ENCODE peak calls at places on chromosome 16, in eight cellular contexts. R, D, L, C, G, V, N and K are unnamed samples.

GRCh38 chr16:85528528-85529387 is 84.4 kb upstream of the GSE1 start:
- DNase-seq in R (no peak), D (no peak), L (peak; percentile 63), C (no peak), G (no peak), V (no peak), N (peak; percentile 9), K (no peak)

GRCh38 chr16:74709477-74709877 is 8.8 kb upstream of the MLKL start:
- DNase-seq in R (peak; percentile 85), D (peak; percentile 89), L (peak; percentile 85), C (peak; percentile 80), G (peak; percentile 94), V (peak; percentile 63), N (peak; percentile 68), K (peak; percentile 91)

GRCh38 chr16:66580605-66581209 is 1.4 kb downstream of the CMTM2 start:
- DNase-seq in R (no peak), D (no peak), L (no peak), C (no peak), G (peak; percentile 93), V (no peak), N (no peak), K (no peak)

GRCh38 chr16:14132696-14133048 is 61.6 kb downstream of the MRTFB start:
- DNase-seq in R (no peak), D (no peak), L (no peak), C (no peak), G (no peak), V (no peak), N (no peak), K (no peak)

GRCh38 chr16:86072328-86073102 is 173.6 kb downstream of the IRF8 start:
- DNase-seq in R (peak; percentile 69), D (no peak), L (peak; percentile 89), C (peak; percentile 54), G (peak; percentile 90), V (no peak), N (no peak), K (peak; percentile 74)

GRCh38 chr16:50610331-50611262 is 62.4 kb downstream of the NKD1 start:
- DNase-seq in R (no peak), D (no peak), L (no peak), C (no peak), G (no peak), V (no peak), N (no peak), K (no peak)

GRCh38 chr16:17556276-17557052 is 85.7 kb upstream of the XYLT1 start:
- DNase-seq in R (no peak), D (no peak), L (no peak), C (no peak), G (peak; percentile 50), V (peak; percentile 2), N (no peak), K (peak; percentile 65)

GRCh38 chr16:8736123-8736680 is 61.2 kb downstream of the TMEM186 start:
- DNase-seq in R (no peak), D (peak; percentile 53), L (peak; percentile 28), C (no peak), G (no peak), V (no peak), N (no peak), K (no peak)

GRCh38 chr16:89402962-89403361 is 87.4 kb downstream of the ANKRD11 start:
- DNase-seq in R (no peak), D (no peak), L (no peak), C (no peak), G (no peak), V (no peak), N (no peak), K (no peak)

GRCh38 chr16:48963901-48964615 is 317.6 kb downstream of the CBLN1 start:
- DNase-seq in R (no peak), D (no peak), L (no peak), C (no peak), G (peak; percentile 60), V (no peak), N (no peak), K (no peak)

GRCh38 chr16:67396159-67396774 is 3.0 kb upstream of the TPPP3 start:
- DNase-seq in R (peak; percentile 87), D (peak; percentile 85), L (peak; percentile 89), C (peak; percentile 80), G (peak; percentile 48), V (no peak), N (no peak), K (peak; percentile 64)

GRCh38 chr16:16021020-16021419 is 71.6 kb downstream of the ABCC1 start:
- DNase-seq in R (no peak), D (no peak), L (no peak), C (no peak), G (no peak), V (no peak), N (no peak), K (peak; percentile 68)

GRCh38 chr16:16022683-16023064 is 73.3 kb downstream of the ABCC1 start:
- DNase-seq in R (no peak), D (no peak), L (no peak), C (no peak), G (no peak), V (no peak), N (no peak), K (no peak)

GRCh38 chr16:16020291-16020690 is 70.9 kb downstream of the ABCC1 start:
- DNase-seq in R (no peak), D (no peak), L (no peak), C (no peak), G (no peak), V (no peak), N (no peak), K (no peak)

GRCh38 chr16:16021646-16021987 is 72.2 kb downstream of the ABCC1 start:
- DNase-seq in R (no peak), D (no peak), L (no peak), C (no peak), G (no peak), V (no peak), N (no peak), K (no peak)

GRCh38 chr16:16021988-16022682 is 72.7 kb downstream of the ABCC1 start:
- DNase-seq in R (peak; percentile 99), D (peak; percentile 92), L (peak; percentile 99), C (peak; percentile 94), G (peak; percentile 99), V (no peak), N (no peak), K (no peak)
- H3K4me1 ChIP-seq in R (peaks cover 26% of the 10 kb centered on the region), D (peaks cover 22% of the 10 kb centered on the region), L (peaks cover 46% of the 10 kb centered on the region), C (peaks cover 27% of the 10 kb centered on the region), G (peaks cover 53% of the 10 kb centered on the region), V (no peaks in the 10 kb centered on the region), N (peaks cover 13% of the 10 kb centered on the region), K (peaks cover 43% of the 10 kb centered on the region)

GRCh38 chr16:3460121-3460520 is 16.6 kb downstream of the NAA60 start:
- DNase-seq in R (peak; percentile 59), D (no peak), L (no peak), C (no peak), G (no peak), V (no peak), N (no peak), K (no peak)
- H3K4me1 ChIP-seq in R (peaks cover 67% of the 10 kb centered on the region), D (peaks cover 50% of the 10 kb centered on the region), L (peaks cover 53% of the 10 kb centered on the region), C (peaks cover 85% of the 10 kb centered on the region), G (peaks cover 48% of the 10 kb centered on the region), V (peaks cover 18% of the 10 kb centered on the region), N (peaks cover 58% of the 10 kb centered on the region), K (peaks cover 26% of the 10 kb centered on the region)

GRCh38 chr16:3080024-3080423 is 14.6 kb downstream of the IL32 start:
- DNase-seq in R (no peak), D (no peak), L (no peak), C (no peak), G (no peak), V (no peak), N (no peak), K (no peak)
- H3K4me1 ChIP-seq in R (no peaks in the 10 kb centered on the region), D (no peaks in the 10 kb centered on the region), L (no peaks in the 10 kb centered on the region), C (peaks cover 14% of the 10 kb centered on the region), G (no peaks in the 10 kb centered on the region), V (no peaks in the 10 kb centered on the region), N (peaks cover 63% of the 10 kb centered on the region), K (peaks cover 4% of the 10 kb centered on the region)

GRCh38 chr16:56812884-56813283 is 52.1 kb upstream of the SLC12A3 start:
- DNase-seq in R (no peak), D (no peak), L (no peak), C (no peak), G (peak; percentile 53), V (no peak), N (no peak), K (no peak)

GRCh38 chr16:56814537-56815432 is 50.2 kb upstream of the SLC12A3 start:
- DNase-seq in R (no peak), D (no peak), L (no peak), C (no peak), G (peak; percentile 71), V (no peak), N (no peak), K (no peak)

GRCh38 chr16:56817056-56817455 is 48.0 kb upstream of the SLC12A3 start:
- DNase-seq in R (no peak), D (no peak), L (no peak), C (no peak), G (no peak), V (no peak), N (no peak), K (no peak)

GRCh38 chr16:56815721-56816120 is 49.3 kb upstream of the SLC12A3 start:
- DNase-seq in R (peak; percentile 35), D (no peak), L (peak; percentile 78), C (peak; percentile 27), G (no peak), V (no peak), N (no peak), K (no peak)

GRCh38 chr16:56817938-56818337 is 47.1 kb upstream of the SLC12A3 start:
- DNase-seq in R (no peak), D (no peak), L (no peak), C (no peak), G (no peak), V (no peak), N (no peak), K (no peak)
- H3K4me1 ChIP-seq in R (peaks cover 7% of the 10 kb centered on the region), D (no peaks in the 10 kb centered on the region), L (peaks cover 20% of the 10 kb centered on the region), C (peaks cover 9% of the 10 kb centered on the region), G (no peaks in the 10 kb centered on the region), V (no peaks in the 10 kb centered on the region), N (no peaks in the 10 kb centered on the region), K (peaks cover 24% of the 10 kb centered on the region)

DNA sequence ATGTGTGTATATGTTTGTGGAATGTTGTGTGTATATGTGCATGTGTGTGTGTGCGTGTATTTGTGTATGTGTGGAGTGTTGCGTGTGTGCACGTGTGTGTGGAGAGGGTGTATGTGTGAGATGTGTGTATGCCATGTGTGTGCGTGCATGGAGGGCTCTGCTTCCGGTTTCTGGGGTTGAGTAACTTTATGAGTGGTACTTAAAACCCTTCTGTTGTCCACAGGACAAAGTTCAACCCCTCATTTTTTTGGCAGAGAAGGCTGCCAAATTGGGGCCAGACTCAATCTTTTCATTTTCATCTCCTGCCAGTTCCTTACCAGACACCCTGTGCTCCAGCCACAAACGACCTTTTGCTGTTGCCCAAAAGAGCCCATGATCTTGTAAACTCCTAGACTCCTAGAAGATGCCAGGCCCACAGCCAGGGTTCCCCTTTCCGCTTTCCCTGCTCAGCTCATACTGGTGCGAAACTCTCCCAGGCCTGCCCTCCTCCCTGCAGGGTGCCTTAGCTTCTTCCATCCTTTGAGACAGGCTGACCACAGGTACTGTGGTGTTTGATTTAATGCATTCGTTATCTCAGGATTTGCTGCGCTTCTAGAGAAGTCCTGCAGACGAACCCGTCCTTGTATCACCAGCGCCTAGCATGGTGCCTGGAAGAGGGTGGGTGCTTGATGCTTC is 100.2 kb downstream of the CMIP start:
- DNase-seq in R (no peak), D (peak; percentile 44), L (no peak), C (no peak), G (peak; percentile 11), V (no peak), N (no peak), K (no peak)
- H3K4me1 ChIP-seq in R (peaks cover 40% of the 10 kb centered on the region), D (peaks cover 60% of the 10 kb centered on the region), L (peaks cover 30% of the 10 kb centered on the region), C (peaks cover 59% of the 10 kb centered on the region), G (peaks cover 28% of the 10 kb centered on the region), V (peaks cover 2% of the 10 kb centered on the region), N (peaks cover 9% of the 10 kb centered on the region), K (no peaks in the 10 kb centered on the region)

GRCh38 chr16:46916980-46917379 is 32.8 kb downstream of the GPT2 start:
- DNase-seq in R (no peak), D (no peak), L (no peak), C (no peak), G (no peak), V (no peak), N (no peak), K (peak; percentile 88)
- H3K4me1 ChIP-seq in R (no peaks in the 10 kb centered on the region), D (no peaks in the 10 kb centered on the region), L (no peaks in the 10 kb centered on the region), C (no peaks in the 10 kb centered on the region), G (no peaks in the 10 kb centered on the region), V (no peaks in the 10 kb centered on the region), N (no peaks in the 10 kb centered on the region), K (peaks cover 94% of the 10 kb centered on the region)